ENCODE peak calls at places on chromosomes 1 and 21, in five cellular contexts. S is NCI-H146, Y is germinal center, O is Right ventricle myocardium inferior, X is AG04450. R is an unnamed sample.

GRCh38 chr1:192564099-192564498 is 11.5 kb upstream of the RGS1 start:
- DNase-seq in S (no peak), O (no peak), X (no peak), Y (no peak), R (no peak)

GRCh38 chr1:50968884-50969610 is 998 bp upstream of the CDKN2C start:
- DNase-seq in X (no peak), Y (peak; percentile 66), O (peak; percentile 86), S (peak; percentile 68), R (no peak)

GRCh38 chr1:247104965-247105364 is 809 bp upstream of the ZNF669 start:
- DNase-seq in Y (no peak), X (no peak), S (no peak), O (no peak), R (no peak)

GRCh38 chr1:212816567-212817278 is 25.0 kb downstream of the TATDN3 start:
- DNase-seq in O (no peak), S (peak; percentile 45), X (no peak), Y (no peak), R (no peak)

GRCh38 chr1:154730986-154731489 is 123.1 kb upstream of the ADAR start:
- DNase-seq in O (no peak), X (no peak), Y (no peak), S (no peak), R (peak; percentile 59)

GRCh38 chr1:15799004-15799867 is 8.2 kb downstream of the UQCRHL start:
- DNase-seq in O (peak; percentile 75), Y (no peak), X (peak; percentile 90), S (no peak), R (no peak)

GRCh38 chr21:36117276-36117675 is 17.6 kb upstream of the CBR3 start:
- DNase-seq in S (no peak), X (no peak), Y (no peak), O (no peak), R (no peak)

GRCh38 chr1:66924756-66925557 is at the start of the genes DNAI4 and MIER1:
- DNase-seq in O (peak; percentile 100), Y (peak; percentile 99), S (peak; percentile 97), X (peak; percentile 98), R (peak; percentile 98)

GRCh38 chr1:244214009-244214967 is 163.2 kb downstream of the ZBTB18 start:
- DNase-seq in S (peak; percentile 18), Y (no peak), O (no peak), X (peak; percentile 97), R (no peak)

GRCh38 chr1:192805832-192806323 is 3.0 kb upstream of the RGS2 start:
- DNase-seq in S (peak; percentile 42), O (no peak), X (peak; percentile 77), Y (peak; percentile 63), R (peak; percentile 23)

GRCh38 chr1:104906141-104906540 is 1156.4 kb downstream of the AMY1C start:
- DNase-seq in O (no peak), X (no peak), Y (no peak), S (no peak), R (no peak)

GRCh38 chr21:15520811-15521643 is 208.8 kb upstream of the USP25 start:
- DNase-seq in X (no peak), O (no peak), S (no peak), Y (peak; percentile 8), R (no peak)

GRCh38 chr1:154157520-154158306 is 2.8 kb upstream of the NUP210L start:
- DNase-seq in O (no peak), Y (no peak), S (no peak), X (no peak), R (no peak)

GRCh38 chr1:3702990-3703728 is 49.1 kb upstream of the CCDC27 start:
- DNase-seq in Y (no peak), O (no peak), X (no peak), S (no peak), R (no peak)

GRCh38 chr1:40848530-40849189 is 13.5 kb downstream of the CITED4 start:
- DNase-seq in X (no peak), S (peak; percentile 72), Y (no peak), O (no peak), R (peak; percentile 57)

GRCh38 chr1:154403300-154403943 is 1.7 kb upstream of the IL6R start:
- DNase-seq in Y (no peak), O (no peak), X (no peak), S (no peak), R (no peak)

R was measured in COR-L47.